ENCODE peak calls at places on chromosomes 11 and 22, in seven cellular contexts. S is GM12878, T is H1, J is HCT116, V is HepG2, H is K562, O is NT2/D1. Z is an unnamed sample.
A peak's percentile ranks its signal among the peaks of the same experiment; 100 is the strongest.

GRCh38 chr22:31926969-31927368 is 17.4 kb upstream of the YWHAH start:
- DNase-seq in S (no peak), J (no peak), O (no peak), H (peak; percentile 83), T (peak; percentile 53), V (no peak), Z (peak; percentile 81)

GRCh38 chr11:61814242-61814957 is 2.4 kb downstream of the FADS1 start:
- DNase-seq in T (no peak), V (peak; percentile 41), O (no peak), H (no peak), S (no peak), J (peak; percentile 67), Z (peak; percentile 47)

GRCh38 chr11:123197711-123198110 is 2.7 kb upstream of the CLMP start:
- DNase-seq in J (no peak), O (no peak), T (no peak), H (no peak), S (no peak), V (no peak), Z (no peak)

GRCh38 chr11:79461144-79461543 is 20.3 kb upstream of the TENM4 start:
- DNase-seq in V (peak; percentile 7), T (no peak), H (no peak), O (no peak), S (no peak), J (peak; percentile 1), Z (peak; percentile 18)

GRCh38 chr22:41841085-41841712 is 8.3 kb downstream of the SREBF2 start:
- DNase-seq in T (no peak), J (no peak), S (no peak), V (peak; percentile 33), O (no peak), H (no peak), Z (no peak)

GRCh38 chr11:71386232-71386631 is 62.0 kb downstream of the DHCR7 start:
- DNase-seq in O (no peak), H (no peak), V (no peak), J (no peak), S (no peak), T (no peak), Z (no peak)

GRCh38 chr22:46087816-46088277 is 62.5 kb upstream of the PPARA start:
- DNase-seq in H (peak; percentile 77), J (no peak), O (no peak), S (no peak), T (no peak), V (no peak), Z (peak; percentile 94)

GRCh38 chr11:35615911-35616900 is 2.1 kb upstream of the FJX1 start:
- DNase-seq in V (peak; percentile 27), O (no peak), H (peak; percentile 62), S (no peak), T (no peak), J (no peak), Z (peak; percentile 52)

GRCh38 chr11:79472736-79473536 is 32.1 kb upstream of the TENM4 start:
- DNase-seq in H (no peak), J (no peak), S (no peak), V (no peak), T (peak; percentile 63), O (peak; percentile 87), Z (no peak)

GRCh38 chr11:129372609-129373488 is 2.8 kb upstream of the BARX2 start:
- DNase-seq in S (no peak), H (no peak), J (no peak), V (no peak), O (no peak), T (peak; percentile 78), Z (peak; percentile 44)

GRCh38 chr11:12689029-12689755 is 15.0 kb downstream of the TEAD1 start:
- DNase-seq in V (no peak), T (no peak), S (no peak), J (no peak), H (no peak), O (no peak), Z (no peak)

GRCh38 chr11:33207408-33207985 is 46.2 kb upstream of the CSTF3 start:
- DNase-seq in O (no peak), T (no peak), J (no peak), V (no peak), H (peak; percentile 54), S (no peak), Z (no peak)

GRCh38 chr11:35017528-35018342 is 101.3 kb downstream of the PDHX start:
- DNase-seq in T (no peak), V (peak; percentile 20), S (no peak), H (no peak), O (peak; percentile 54), J (no peak), Z (no peak)

GRCh38 chr11:74288161-74288560 is 23.3 kb downstream of the P4HA3 start:
- DNase-seq in J (no peak), H (peak; percentile 36), O (no peak), S (no peak), V (no peak), T (no peak), Z (no peak)

GRCh38 chr11:36602143-36602542 is 4.1 kb upstream of the RAG2 start:
- DNase-seq in H (no peak), S (no peak), O (no peak), J (no peak), T (no peak), V (no peak), Z (no peak)

GRCh38 chr11:88704505-88704904 is 361.3 kb downstream of the GRM5 start:
- DNase-seq in J (no peak), T (no peak), S (no peak), H (no peak), V (no peak), O (no peak), Z (no peak)

GRCh38 chr22:46018859-46019258 is 41.9 kb upstream of the WNT7B start:
- DNase-seq in V (no peak), T (no peak), J (no peak), H (no peak), S (no peak), O (no peak), Z (no peak)

GRCh38 chr11:100855466-100856067 is 168.5 kb downstream of the ARHGAP42 start:
- DNase-seq in V (peak; percentile 36), S (no peak), O (peak; percentile 18), J (peak; percentile 52), T (no peak), H (peak; percentile 13), Z (peak; percentile 4)

GRCh38 chr11:119228535-119229302 is 22.6 kb downstream of the CBL start:
- DNase-seq in T (no peak), S (no peak), J (no peak), H (no peak), O (no peak), V (no peak), Z (no peak)

GRCh38 chr11:66868082-66868725 is 11.3 kb downstream of the LRFN4 start:
- DNase-seq in J (no peak), S (no peak), H (no peak), T (no peak), V (no peak), O (no peak), Z (no peak)
- TF ChIP-seq YY1 in J (no peak), S (no peak), H (no peak), T (no peak), V (no peak), O (no peak), Z (no peak)

DNA sequence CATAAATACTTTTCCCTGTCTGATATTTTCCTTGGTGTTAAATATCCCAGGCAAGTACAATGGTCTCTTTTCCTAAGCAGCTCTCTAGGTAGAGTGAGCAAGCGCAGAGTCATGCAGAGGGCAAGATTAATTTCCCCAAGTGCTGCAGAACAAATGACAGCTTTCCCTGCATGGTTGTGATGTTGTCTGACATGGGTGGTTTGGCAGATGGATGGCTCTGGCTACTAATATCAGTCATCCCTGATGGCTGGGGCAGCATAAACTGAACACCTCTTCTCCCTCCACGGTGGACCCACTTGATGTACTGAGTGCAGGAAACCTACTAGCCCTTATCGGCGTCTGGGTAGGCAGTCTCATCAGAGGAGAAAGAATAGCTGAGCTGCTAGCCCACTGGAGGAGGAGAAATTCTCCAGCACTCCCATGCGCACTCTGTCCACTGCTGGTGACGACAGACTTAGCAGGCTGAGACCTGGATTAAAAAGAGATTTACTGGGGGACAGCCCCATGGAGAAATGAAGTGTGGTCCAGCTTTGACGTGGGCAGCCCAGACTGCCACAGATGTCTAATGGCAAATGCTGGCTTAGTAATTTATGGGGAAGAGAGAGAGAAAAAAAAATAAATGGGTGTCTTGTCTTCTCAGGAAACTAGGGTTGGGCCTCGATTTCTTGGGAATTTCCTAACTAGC is 202.8 kb downstream of the DBX1 start:
- DNase-seq in O (no peak), H (no peak), V (no peak), J (no peak), T (no peak), S (no peak), Z (no peak)
- TF ChIP-seq YY1 in O (no peak), H (no peak), V (no peak), J (no peak), T (no peak), S (no peak), Z (no peak)

DNA sequence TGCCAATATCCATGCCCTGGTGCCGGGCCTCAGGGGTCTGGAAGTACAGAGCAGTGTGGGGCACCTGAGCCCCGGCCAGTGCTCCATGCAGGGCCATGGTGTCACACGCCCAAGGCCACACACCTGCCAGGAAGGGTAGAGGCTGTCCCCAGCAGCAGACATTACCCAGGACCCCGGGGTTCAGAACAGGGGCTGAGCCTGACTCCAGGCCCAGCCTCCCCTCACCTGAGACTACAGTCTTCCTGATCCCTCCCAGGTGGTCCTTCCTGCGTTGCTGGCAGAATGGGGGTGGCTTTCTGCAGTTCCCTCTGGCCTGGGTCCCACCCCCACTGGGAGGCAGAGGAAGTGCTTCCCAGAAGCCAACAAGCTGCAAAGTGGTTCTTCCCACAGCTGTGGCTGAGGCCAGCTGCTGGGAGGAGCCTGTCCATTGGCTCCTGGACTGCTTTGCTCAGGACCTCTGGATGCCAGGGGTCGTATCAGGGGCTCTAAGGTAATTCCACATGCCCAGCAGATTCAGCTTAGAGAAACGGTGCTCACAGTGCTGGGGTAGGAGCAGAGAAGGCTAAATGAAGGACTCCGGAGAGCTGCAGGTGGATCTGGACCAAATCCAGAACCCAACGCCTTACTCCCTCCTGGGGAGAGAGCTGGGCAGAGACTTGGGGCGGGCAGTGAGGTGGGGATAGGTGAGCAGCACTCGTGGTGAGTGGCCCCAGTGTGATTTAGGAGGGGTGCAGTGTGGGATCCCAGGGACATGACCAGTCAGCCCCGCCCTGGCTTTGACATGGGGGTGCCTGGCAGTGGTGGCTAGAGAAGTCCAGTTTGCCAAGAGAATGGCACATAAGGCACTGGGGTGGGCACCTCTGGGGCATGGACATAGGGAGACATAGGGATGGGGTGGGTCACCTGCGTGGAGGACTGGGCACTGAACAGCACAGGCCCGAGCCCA is 12.6 kb downstream of the TCIRG1 start:
- DNase-seq in V (no peak), H (no peak), S (no peak), T (peak; percentile 69), O (no peak), J (no peak), Z (peak; percentile 27)
- TF ChIP-seq YY1 in V (no peak), H (no peak), S (no peak), T (no peak), O (no peak), J (no peak), Z (no peak)

GRCh38 chr11:46537121-46537520 is 56.7 kb downstream of the AMBRA1 start:
- DNase-seq in H (no peak), T (no peak), O (peak; percentile 38), S (no peak), V (no peak), J (no peak), Z (no peak)

GRCh38 chr11:46534713-46535112 is 59.1 kb downstream of the AMBRA1 start:
- DNase-seq in H (no peak), O (no peak), S (no peak), V (no peak), J (no peak), T (no peak), Z (no peak)

GRCh38 chr11:46541593-46542371 is 52.0 kb downstream of the AMBRA1 start:
- DNase-seq in O (no peak), J (no peak), H (peak; percentile 80), T (no peak), V (no peak), S (no peak), Z (no peak)

GRCh38 chr11:46535688-46536087 is 58.1 kb downstream of the AMBRA1 start:
- DNase-seq in O (no peak), J (no peak), T (no peak), H (no peak), S (no peak), V (no peak), Z (no peak)

GRCh38 chr11:46537851-46538295 is 56.0 kb downstream of the AMBRA1 start:
- DNase-seq in O (peak; percentile 99), H (peak; percentile 78), T (peak; percentile 78), J (peak; percentile 68), S (no peak), V (peak; percentile 79), Z (peak; percentile 77)
- TF ChIP-seq YY1 in O (no peak), H (no peak), T (peak; percentile 23), J (no peak), S (peak; percentile 44), V (no peak), Z (no peak)